ENCODE peak calls at places on chromosomes 2 and 18, in six cellular contexts. Q, X, B, V, E and J are unnamed samples.

GRCh38 chr2:227720680-227721079 is 2.9 kb upstream of the SLC19A3 start:
- DNase-seq in Q (no peak), E (no peak), V (no peak), B (no peak), X (no peak), J (no peak)

GRCh38 chr2:19682493-19682892 is 219.3 kb downstream of the TTC32 start:
- DNase-seq in Q (peak; percentile 31), X (no peak), E (no peak), V (no peak), B (no peak), J (no peak)

GRCh38 chr18:13616525-13617035 is 109.8 kb downstream of the FAM210A start:
- DNase-seq in V (peak; percentile 37), Q (no peak), X (no peak), B (no peak), E (no peak), J (no peak)

GRCh38 chr2:134927195-134927594 is 8.6 kb downstream of the CCNT2 start:
- DNase-seq in B (peak; percentile 49), V (no peak), E (no peak), Q (peak; percentile 69), X (no peak), J (no peak)

GRCh38 chr2:158965731-158966130 is 2.7 kb upstream of the TANC1 start:
- DNase-seq in X (no peak), V (no peak), Q (no peak), E (no peak), B (peak; percentile 67), J (no peak)

GRCh38 chr2:8440029-8440778 is 241.7 kb upstream of the ID2 start:
- DNase-seq in B (no peak), V (peak; percentile 8), E (no peak), X (no peak), Q (no peak), J (no peak)

GRCh38 chr18:59402432-59403090 is 43.5 kb upstream of the LMAN1 start:
- DNase-seq in Q (peak; percentile 68), X (peak; percentile 96), V (peak; percentile 93), E (peak; percentile 88), B (peak; percentile 68), J (peak; percentile 90)

GRCh38 chr2:54411801-54412354 is 44.2 kb upstream of the SPTBN1 start:
- DNase-seq in X (no peak), V (no peak), E (no peak), B (no peak), Q (peak; percentile 55), J (no peak)

GRCh38 chr18:78751664-78752063 is 228.0 kb upstream of the SALL3 start:
- DNase-seq in E (no peak), X (peak; percentile 15), B (no peak), Q (no peak), V (no peak), J (no peak)

GRCh38 chr18:5196253-5197031 is 615 bp downstream of the AKAIN1 start:
- DNase-seq in V (no peak), B (no peak), E (no peak), Q (no peak), X (peak; percentile 60), J (peak; percentile 17)

GRCh38 chr2:165891943-165892342 is 61.6 kb downstream of the TTC21B start:
- DNase-seq in E (no peak), V (no peak), X (no peak), Q (peak; percentile 28), B (no peak), J (no peak)

GRCh38 chr2:100756704-100757103 is 63.2 kb upstream of the NPAS2 start:
- DNase-seq in B (no peak), Q (peak; percentile 27), E (no peak), X (no peak), V (no peak), J (no peak)

GRCh38 chr18:59748628-59749360 is 51.6 kb upstream of the CCBE1 start:
- DNase-seq in X (no peak), Q (peak; percentile 93), V (peak; percentile 77), E (no peak), B (peak; percentile 73), J (no peak)

GRCh38 chr18:40258298-40258697 is 1696.7 kb upstream of the PIK3C3 start:
- DNase-seq in V (no peak), E (no peak), Q (peak; percentile 40), B (peak; percentile 23), X (no peak), J (no peak)

GRCh38 chr2:74464406-74464805 is 776 bp downstream of the MOGS start:
- DNase-seq in B (no peak), E (no peak), V (no peak), Q (no peak), X (no peak), J (no peak)

GRCh38 chr2:832635-833034 is 118.0 kb upstream of the SNTG2 start:
- DNase-seq in E (no peak), V (no peak), Q (no peak), B (no peak), X (no peak), J (no peak)

GRCh38 chr2:237413293-237414055 is 490 bp downstream of the COL6A3 start:
- DNase-seq in Q (no peak), X (no peak), V (no peak), B (peak; percentile 48), E (no peak), J (no peak)

DNA sequence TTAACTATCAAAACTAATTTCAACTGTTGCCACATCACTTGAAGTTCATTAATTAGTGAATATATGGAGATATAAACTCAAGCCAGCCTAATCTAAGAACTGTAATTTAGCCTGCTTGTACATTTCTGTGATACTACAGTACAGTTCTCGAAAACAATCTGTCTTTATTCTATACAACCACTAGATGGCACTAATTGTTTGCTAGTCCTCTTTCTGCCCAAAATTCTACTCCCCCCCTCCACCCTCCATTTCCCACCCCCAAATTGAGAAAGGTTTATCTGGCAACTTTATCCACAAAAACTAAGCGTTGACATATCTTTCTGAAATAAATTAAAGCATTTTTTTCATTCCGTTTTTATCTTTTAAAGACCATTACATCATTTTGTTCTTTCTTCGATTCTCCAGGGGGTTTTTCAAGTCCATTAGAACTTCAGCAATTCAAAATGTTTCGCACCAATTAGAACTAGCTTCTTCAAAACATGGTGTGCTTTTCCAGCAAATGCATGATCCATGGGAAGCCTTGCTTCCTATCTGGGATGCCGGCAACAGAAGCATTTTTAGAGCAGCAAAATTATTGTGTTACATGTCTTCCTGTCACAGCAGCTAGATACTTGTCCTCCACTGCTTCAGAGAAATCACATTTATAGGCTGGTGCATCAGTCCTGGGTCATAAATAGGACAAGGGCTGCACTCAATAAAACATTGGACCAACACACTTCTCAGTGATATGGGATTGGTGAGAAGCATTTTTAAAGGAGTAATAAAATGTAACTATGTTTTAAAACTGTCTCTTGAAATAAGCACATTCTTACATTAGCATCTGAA is 241.3 kb downstream of the PAX3 start:
- DNase-seq in Q (no peak), X (no peak), V (peak; percentile 32), B (peak; percentile 16), E (no peak), J (no peak)
- H3K18ac ChIP-seq in Q (no peak overlapping the region), X (no peak overlapping the region), V (no peak overlapping the region), B (no peak overlapping the region), E (no peak overlapping the region), J (no peak overlapping the region)

DNA sequence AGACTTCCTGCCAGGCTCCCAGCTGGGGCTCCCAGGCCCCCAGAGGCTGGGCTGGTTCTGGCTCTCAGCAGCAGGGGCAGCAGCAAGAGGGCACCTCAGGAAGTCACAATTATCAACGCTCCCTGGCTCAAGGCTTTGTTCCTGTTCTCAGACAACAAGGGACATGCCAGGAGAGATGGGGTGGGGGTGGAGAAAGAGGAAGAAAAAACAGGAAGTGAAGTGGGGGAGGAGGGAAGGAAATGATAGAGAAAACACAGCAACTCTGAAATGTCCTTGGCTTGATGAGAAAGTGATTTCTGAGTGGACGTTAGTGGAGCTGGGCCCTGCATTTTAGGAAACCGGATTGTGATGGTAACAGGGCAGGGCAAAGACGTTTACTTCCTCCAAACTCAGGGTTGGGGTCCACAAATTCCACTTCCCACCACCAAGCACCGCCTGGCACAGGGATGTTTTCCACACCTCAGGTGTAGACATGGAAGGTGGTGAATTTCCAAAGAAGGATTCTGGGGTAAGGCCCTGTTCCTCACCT is 40.4 kb downstream of the CYRIA start:
- DNase-seq in Q (no peak), X (no peak), V (peak; percentile 26), B (peak; percentile 37), E (no peak), J (no peak)
- H4K8ac ChIP-seq in Q (peak overlapping the region; percentile 57), X (no peak overlapping the region), V (peak overlapping the region; percentile 64), B (peak overlapping the region; percentile 98), E (no peak overlapping the region), J (no peak overlapping the region)

DNA sequence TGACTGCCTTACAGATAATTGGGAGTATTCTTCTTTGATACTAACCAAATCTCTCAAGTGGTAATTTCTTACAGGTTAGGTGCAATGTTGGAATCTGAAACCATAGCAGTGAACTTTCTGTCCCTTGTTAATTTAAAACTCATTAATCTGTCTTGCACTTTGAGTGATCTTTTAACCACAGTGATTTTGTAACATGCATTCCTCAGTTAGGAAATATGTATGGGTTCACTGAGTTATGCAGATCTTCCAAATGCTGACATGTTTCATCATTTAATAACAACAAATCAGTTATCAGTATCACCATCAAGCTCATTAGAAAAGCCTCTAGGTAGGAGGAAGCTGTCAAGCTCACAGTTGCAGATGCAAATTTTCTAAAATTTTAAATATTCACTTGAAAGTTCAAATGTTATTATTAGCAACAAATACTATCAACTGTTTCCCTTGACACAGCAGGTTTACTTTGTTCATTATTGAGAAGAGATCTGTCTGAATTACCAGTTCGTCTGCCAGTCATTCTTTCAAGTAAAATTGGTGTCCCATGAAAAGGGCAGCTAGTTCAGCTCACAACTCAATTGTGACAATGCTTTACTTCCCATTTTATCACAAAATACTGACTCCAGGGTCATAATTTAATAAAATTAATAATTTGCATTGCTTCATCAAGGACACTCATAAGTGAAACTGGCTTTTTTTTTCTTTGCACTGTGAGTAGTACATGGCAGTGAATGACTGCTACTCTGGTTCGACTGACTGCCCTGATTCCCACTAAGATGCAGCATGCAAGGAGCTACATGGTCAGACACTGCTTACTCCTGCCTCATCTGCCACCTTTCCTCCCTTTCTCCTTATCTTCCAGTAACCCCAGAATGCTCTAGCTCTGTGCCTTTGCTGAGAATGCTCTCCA is 31.6 kb downstream of the SUCLG1 start:
- DNase-seq in B (peak; percentile 15), V (peak; percentile 6), E (no peak), X (no peak), Q (peak; percentile 31), J (no peak)
- H2AFZ ChIP-seq in B (no peak overlapping the region), V (no peak overlapping the region), E (no peak overlapping the region), X (no peak overlapping the region), Q (no peak overlapping the region), J (no peak overlapping the region)

GRCh38 chr2:127913808-127914457 is 28.2 kb upstream of the AMMECR1L start:
- DNase-seq in V (no peak), X (no peak), Q (no peak), E (no peak), B (no peak), J (no peak)

GRCh38 chr2:127910415-127910814 is 24.7 kb upstream of the AMMECR1L start:
- DNase-seq in X (no peak), Q (no peak), B (no peak), V (no peak), E (no peak), J (no peak)

GRCh38 chr2:127906206-127906926 is 20.6 kb upstream of the AMMECR1L start:
- DNase-seq in Q (no peak), E (no peak), V (no peak), X (peak; percentile 59), B (no peak), J (no peak)

GRCh38 chr2:127911737-127912136 is 26.0 kb upstream of the AMMECR1L start:
- DNase-seq in V (no peak), B (no peak), X (no peak), Q (no peak), E (no peak), J (no peak)

DNA sequence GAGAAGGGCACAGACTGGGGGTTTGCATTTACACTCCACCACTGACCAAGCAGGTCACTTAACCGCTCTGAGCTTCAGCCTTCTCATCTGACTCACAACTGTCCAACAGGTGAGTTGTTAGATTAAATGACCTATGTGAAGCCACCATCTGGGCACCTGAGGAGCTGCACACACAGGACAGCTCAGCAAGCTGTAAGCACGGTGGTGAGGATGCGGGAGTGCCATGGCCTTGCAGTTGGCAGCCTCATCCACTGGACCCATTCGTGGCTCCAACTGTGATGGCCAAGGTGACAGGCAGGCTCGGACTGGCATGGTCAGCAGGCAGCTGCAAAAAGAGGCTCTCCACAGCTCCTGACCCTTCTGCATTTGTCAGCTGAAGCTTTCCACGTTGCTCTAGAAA is 23.3 kb upstream of the AMMECR1L start:
- DNase-seq in B (no peak), E (no peak), Q (no peak), X (peak; percentile 42), V (peak; percentile 69), J (no peak)
- H3K18ac ChIP-seq in B (no peak overlapping the region), E (no peak overlapping the region), Q (no peak overlapping the region), X (no peak overlapping the region), V (no peak overlapping the region), J (peak overlapping the region; percentile 11)